ENCODE peak calls at places on chromosomes 4 and X, in five cellular contexts. T is HCT116, H is sigmoid colon, Q is esophagus squamous epithelium, S is right lobe of liver. L is an unnamed sample. For H3K27me3, the result is how much of the 10 kb centered on the place peaks cover.

GRCh38 chrX:70166601-70167590 is 10.4 kb upstream of the DGAT2L6 start:
- DNase-seq in T (peak), H (no peak), Q (no peak), S (no peak), L (no peak)

GRCh38 chrX:21394792-21395191 is 20.6 kb downstream of the CNKSR2 start:
- DNase-seq in T (no peak), H (no peak), Q (no peak), S (no peak), L (no peak)

GRCh38 chr4:18850763-18851331 is 829.3 kb upstream of the LCORL start:
- DNase-seq in T (no peak), H (no peak), Q (no peak), S (no peak), L (no peak)

GRCh38 chr4:167831853-167832252 is 260.5 kb upstream of the ANXA10 start:
- DNase-seq in T (no peak), H (no peak), Q (no peak), S (no peak), L (no peak)

GRCh38 chrX:40107291-40108083 is 9.7 kb upstream of the BCOR start:
- DNase-seq in T (peak), H (peak), Q (no peak), S (peak), L (peak)

GRCh38 chrX:38982843-38983242 is 181.6 kb downstream of the MID1IP1 start:
- DNase-seq in T (no peak), H (no peak), Q (no peak), S (no peak), L (no peak)

GRCh38 chrX:78708171-78708570 is 39.3 kb upstream of the LPAR4 start:
- DNase-seq in T (no peak), H (no peak), Q (no peak), S (no peak), L (no peak)

GRCh38 chrX:131677655-131678628 is 134.1 kb downstream of the OR13H1 start:
- DNase-seq in T (peak), H (no peak), Q (no peak), S (peak), L (peak)

GRCh38 chrX:73447311-73447794 is 500 bp downstream of the CDX4 start:
- DNase-seq in T (no peak), H (no peak), Q (no peak), S (peak), L (no peak)

GRCh38 chr4:36392049-36392448 is 110.6 kb downstream of the DTHD1 start:
- DNase-seq in T (no peak), H (no peak), Q (no peak), S (no peak), L (no peak)

GRCh38 chrX:140504371-140505324 is at the start of gene SOX3:
- DNase-seq in T (no peak), H (no peak), Q (no peak), S (no peak), L (no peak)

GRCh38 chr4:140136509-140136908 is 17.5 kb downstream of the MAML3 start:
- DNase-seq in T (no peak), H (no peak), Q (no peak), S (no peak), L (no peak)

DNA sequence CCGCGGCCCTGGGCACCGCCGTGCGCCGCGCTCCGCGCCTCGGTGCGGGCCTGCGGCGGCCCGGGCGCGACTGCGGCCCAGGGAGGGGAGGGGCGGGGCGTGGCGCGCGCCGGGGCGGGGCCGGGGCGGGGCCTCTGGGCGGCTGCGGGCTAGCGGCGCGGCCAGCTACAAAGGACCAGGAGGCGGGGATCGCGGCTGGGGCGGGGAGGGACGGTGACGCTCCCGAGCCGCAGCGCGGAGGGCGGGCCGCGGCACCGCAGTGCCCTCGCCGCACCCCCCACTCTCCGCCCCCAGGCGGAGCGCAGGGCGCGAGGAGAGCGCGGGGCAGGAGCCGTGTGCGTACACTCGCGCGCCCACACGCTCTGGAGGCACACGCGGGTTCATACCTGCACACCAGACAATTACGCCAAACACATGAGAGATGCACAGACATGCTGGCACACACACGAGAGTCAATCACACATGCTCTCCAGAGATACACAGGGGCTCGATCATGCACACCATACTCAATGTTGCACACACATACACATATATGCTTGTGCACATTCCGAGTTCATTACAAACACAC is at the start of gene CRMP1:
- DNase-seq in T (no peak), H (no peak), Q (no peak), S (no peak), L (no peak)
- H3K27me3 ChIP-seq in T (under half), H (half or more), Q (under half), S (under half), L (under half)

GRCh38 chr4:128288689-128289106 is 1.1 kb upstream of the PGRMC2 start:
- DNase-seq in T (no peak), H (no peak), Q (no peak), S (no peak), L (peak)

GRCh38 chr4:128286474-128287158 is 997 bp downstream of the PGRMC2 start:
- DNase-seq in T (peak), H (no peak), Q (no peak), S (no peak), L (peak)

GRCh38 chr4:128285085-128286023 is 2.3 kb downstream of the PGRMC2 start:
- DNase-seq in T (no peak), H (no peak), Q (no peak), S (peak), L (no peak)

GRCh38 chr4:128287871-128288688 is 467 bp upstream of the PGRMC2 start:
- DNase-seq in T (peak), H (peak), Q (peak), S (peak), L (peak)

DNA sequence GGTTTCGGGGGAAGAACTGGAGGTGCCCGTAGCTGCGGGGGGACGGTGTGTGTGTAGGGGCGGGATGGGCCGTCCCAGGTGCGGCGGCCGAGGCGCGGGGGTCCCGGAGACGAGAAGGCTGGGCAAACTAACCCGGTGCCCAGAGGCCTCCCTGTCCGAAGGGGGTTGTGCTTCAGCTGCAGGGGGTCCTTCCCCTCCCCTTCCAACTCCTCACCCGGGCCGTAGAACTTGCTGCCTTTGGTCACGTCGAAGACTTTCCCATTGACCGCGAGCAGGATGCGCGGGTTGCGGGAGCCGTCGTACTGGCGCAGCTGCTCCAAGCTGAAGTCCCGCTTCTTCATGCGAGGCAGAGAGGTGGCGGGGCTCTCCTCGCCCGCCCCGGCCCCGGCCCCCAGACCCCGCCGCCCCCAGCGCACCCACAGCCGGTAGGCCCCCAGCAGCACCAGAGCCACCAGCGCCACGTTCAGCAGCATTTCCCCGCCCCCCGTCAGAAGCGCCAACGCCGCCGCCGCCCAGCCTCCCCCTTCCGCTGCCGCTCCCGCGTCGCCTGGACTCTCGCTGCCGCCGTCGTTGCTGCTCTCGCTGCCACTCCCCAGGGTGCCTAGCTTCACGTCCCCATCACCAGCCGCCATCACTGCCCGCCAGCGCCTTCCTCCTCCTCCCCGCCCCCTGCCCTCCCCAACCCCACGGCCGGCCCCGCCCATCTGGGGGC is at the start of gene PGRMC2:
- DNase-seq in T (no peak), H (peak), Q (peak), S (no peak), L (no peak)
- TF ChIP-seq POLR2A in T (peak), H (peak), Q (peak), S (no peak), L (peak)

DNA sequence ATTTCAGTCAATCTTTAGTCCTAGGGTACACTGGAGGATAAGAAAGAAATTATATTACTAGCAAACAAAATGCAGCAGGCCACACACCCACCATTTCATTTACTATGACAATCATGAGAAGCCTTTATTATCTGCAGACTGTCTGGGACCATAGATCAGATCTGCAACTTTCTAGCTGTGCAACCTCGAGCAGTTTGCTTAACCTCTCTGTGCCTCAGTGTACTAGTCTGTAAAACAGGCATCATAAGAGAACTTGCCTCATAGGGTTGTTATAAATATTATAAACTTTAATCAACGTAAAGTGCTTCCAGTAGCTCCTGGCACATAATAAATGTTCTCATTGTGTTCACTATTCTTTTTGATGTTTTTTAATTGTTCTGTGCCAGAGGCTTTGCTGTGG is 128.2 kb upstream of the C1QTNF7 start:
- DNase-seq in T (no peak), H (no peak), Q (no peak), S (no peak), L (no peak)
- H3K27me3 ChIP-seq in T (under half), H (under half), Q (under half), S (under half), L (under half)

GRCh38 chrX:48068096-48068887 is 3.1 kb downstream of the ZNF630 start:
- DNase-seq in T (no peak), H (no peak), Q (no peak), S (no peak), L (no peak)

GRCh38 chrX:48071986-48072605 is 656 bp upstream of the ZNF630 start:
- DNase-seq in T (no peak), H (no peak), Q (no peak), S (no peak), L (no peak)

GRCh38 chrX:48076343-48076742 is 4.9 kb upstream of the ZNF630 start:
- DNase-seq in T (no peak), H (no peak), Q (no peak), S (no peak), L (no peak)

GRCh38 chrX:48071064-48071985 is at the start of gene ZNF630:
- DNase-seq in T (no peak), H (peak), Q (peak), S (peak), L (peak)
- TF ChIP-seq POLR2A in T (no peak), H (no peak), Q (peak), S (no peak), L (peak)

GRCh38 chrX:331772-332495 is 13.3 kb upstream of the GTPBP6 start:
- DNase-seq in T (no peak), H (no peak), Q (no peak), S (peak), L (no peak)

GRCh38 chrX:331145-331771 is 12.7 kb upstream of the GTPBP6 start:
- DNase-seq in T (no peak), H (peak), Q (no peak), S (peak), L (peak)

GRCh38 chrX:327660-328126 is 9.1 kb upstream of the GTPBP6 start:
- DNase-seq in T (no peak), H (peak), Q (no peak), S (peak), L (no peak)

GRCh38 chrX:330726-331144 is 12.1 kb upstream of the GTPBP6 start:
- DNase-seq in T (no peak), H (peak), Q (no peak), S (peak), L (peak)

DNA sequence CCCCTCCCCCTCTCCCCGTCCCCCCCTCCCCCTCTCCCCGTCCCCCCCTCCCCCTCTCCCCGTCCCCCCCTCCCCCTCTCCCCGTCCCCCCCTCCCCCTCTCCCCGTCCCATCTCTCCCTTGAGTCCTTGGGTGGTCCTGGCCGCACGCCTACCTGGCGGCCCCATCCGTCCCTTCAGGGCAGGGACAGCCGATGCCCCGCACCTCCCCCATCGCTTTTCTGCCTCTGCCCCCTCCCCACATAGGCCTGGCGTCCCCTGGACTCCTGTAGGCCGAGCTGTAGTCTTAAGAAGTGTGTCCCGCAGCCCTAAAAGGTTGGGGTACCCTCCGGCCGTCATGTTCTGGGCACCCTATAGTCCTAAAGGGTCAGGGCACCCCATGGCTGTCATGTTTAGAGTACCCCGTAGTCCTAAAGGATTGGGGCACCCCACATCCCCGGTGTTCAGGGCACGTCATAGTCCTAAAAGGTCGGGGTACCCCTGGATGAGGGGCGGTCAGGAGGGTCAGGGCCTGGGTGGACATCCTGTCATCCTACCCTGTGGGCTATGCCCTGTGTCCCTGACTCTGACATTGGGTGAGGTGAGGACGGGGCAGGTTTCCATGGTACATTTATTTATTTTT is 10.8 kb upstream of the GTPBP6 start:
- DNase-seq in T (no peak), H (peak), Q (no peak), S (peak), L (no peak)
- H3K27me3 ChIP-seq in T (under half), H (half or more), Q (under half), S (under half), L (under half)

GRCh38 chrX:25198253-25198652 is 182.5 kb upstream of the ARX start:
- DNase-seq in T (no peak), H (no peak), Q (no peak), S (no peak), L (no peak)

GRCh38 chrX:25198891-25199290 is 183.1 kb upstream of the ARX start:
- DNase-seq in T (no peak), H (no peak), Q (no peak), S (no peak), L (peak)

GRCh38 chrX:25191403-25191802 is 175.6 kb upstream of the ARX start:
- DNase-seq in T (no peak), H (no peak), Q (no peak), S (no peak), L (no peak)

GRCh38 chrX:25196221-25196620 is 180.5 kb upstream of the ARX start:
- DNase-seq in T (no peak), H (no peak), Q (no peak), S (no peak), L (no peak)
- TF ChIP-seq POLR2A in T (no peak), H (no peak), Q (no peak), S (no peak), L (no peak)

DNA sequence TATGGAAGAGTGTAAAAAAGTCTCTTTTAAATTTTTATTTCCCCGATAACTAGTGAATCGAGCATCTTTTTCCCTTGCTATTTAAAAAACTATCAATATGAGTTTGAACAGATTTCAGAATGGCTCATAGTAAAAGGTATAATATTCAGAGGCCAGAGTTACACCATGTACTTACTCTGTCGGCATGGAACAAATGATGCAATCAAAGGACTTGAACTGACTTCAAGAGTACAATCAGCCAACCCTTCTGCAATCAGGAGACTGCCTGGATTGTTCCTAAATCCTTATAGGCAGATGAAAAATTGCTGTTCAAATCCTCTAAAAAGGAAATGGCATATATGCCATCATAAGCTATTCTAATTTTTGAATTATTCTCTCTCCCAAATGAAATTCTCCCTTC is 273.3 kb downstream of the SH2D1A start:
- DNase-seq in T (no peak), H (no peak), Q (no peak), S (no peak), L (no peak)
- H3K27me3 ChIP-seq in T (under half), H (under half), Q (under half), S (under half), L (under half)

DNA sequence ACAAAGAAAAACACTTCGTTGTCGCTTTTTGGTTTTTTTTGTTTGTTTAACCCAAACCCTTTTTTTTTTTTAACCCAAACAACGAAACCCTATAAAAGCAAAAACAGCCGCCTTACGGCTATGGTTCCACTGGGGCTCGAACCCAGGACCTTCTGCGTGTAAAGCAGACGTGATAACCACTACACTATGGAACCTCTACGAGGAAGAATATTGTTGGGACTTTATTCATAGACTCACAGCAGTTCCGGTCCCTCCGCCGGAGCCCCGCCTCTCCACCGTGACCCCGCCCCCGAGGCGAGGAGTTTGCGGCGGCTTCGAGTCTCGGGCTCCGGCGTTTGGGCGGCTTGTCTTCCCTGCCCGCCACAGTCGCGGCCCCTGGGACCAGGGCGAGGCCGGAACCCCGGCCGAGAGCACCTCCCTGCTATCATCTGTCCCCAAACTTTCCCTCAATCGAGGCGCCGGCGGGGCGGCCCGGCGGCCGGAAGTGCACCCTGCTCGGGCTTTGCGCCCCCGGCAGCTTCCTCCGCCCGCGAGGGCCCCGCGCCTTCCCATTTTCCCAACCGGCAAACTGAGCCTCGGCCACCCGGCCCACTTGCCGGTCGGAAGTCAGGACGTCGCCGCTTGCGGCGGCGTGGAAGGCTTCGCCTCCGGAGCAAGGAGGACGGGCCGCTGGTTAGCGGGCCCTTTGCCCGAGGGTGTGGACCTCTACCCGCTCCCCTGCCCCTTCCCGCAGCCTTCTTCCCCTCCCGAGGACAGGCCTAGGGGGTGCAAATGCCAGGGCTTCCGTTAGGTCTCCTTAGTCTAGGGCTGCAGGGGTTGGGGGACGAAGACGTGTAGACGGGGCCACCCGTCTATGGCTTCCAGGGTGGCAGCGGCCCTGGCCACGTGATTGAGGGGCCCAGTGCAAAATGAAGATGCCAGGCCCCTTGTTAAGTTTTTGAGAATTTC is 3.2 kb upstream of the RS1 start:
- DNase-seq in T (peak), H (peak), Q (peak), S (peak), L (peak)
- TF ChIP-seq POLR2A in T (no peak), H (no peak), Q (peak), S (peak), L (peak)

GRCh38 chr4:22712105-22712504 is 19.4 kb downstream of the GBA3 start:
- DNase-seq in T (no peak), H (no peak), Q (no peak), S (no peak), L (no peak)
- H3K27me3 ChIP-seq in T (under half), H (under half), Q (under half), S (under half), L (under half)

GRCh38 chrX:2501246-2502102 is 698 bp upstream of the DHRSX start:
- DNase-seq in T (no peak), H (no peak), Q (no peak), S (no peak), L (no peak)

GRCh38 chrX:2499507-2499906 is 1.3 kb downstream of the DHRSX start:
- DNase-seq in T (no peak), H (no peak), Q (no peak), S (no peak), L (no peak)

GRCh38 chrX:2502120-2502667 is 1.4 kb upstream of the DHRSX start:
- DNase-seq in T (no peak), H (peak), Q (no peak), S (no peak), L (no peak)

GRCh38 chrX:2500091-2500680 is 590 bp downstream of the DHRSX start:
- DNase-seq in T (no peak), H (no peak), Q (no peak), S (peak), L (peak)

DNA sequence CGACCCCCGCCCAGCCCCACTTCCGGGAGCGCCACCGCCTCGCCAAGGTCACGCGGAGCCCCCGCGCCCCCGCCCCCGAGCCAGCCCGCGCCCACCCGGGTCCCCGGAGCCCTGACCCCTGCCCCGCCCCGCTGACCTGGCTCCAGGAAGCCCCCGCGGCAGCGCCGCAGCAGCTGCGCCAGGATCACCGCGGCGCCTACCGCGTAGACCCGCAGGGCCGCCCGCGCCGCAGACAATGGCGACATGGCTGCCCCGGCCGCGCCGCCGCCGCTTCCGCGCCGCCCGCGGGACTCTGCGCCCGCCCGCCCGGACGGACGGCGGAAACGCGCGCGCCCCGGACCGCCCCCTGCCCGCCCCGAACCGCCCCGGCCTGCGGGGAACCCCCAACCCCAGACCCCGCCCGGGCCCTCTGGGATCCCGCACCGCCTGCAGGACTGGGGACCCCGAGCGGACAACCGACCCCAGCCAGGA is at the start of the genes DHRSX and ZBED1:
- DNase-seq in T (no peak), H (no peak), Q (no peak), S (peak), L (no peak)
- TF ChIP-seq POLR2A in T (no peak), H (no peak), Q (peak), S (peak), L (no peak)

L was measured in body of pancreas.